ENCODE peak calls at places on chromosomes 13 and 19, in six cellular contexts. Q is body of pancreas, E is heart left ventricle, X is IMR-90, Y is uterus, M is spleen. W is an unnamed sample.

GRCh38 chr13:26183416-26183815 is 38.7 kb downstream of the RNF6 start:
- DNase-seq in Q (no peak), E (no peak), X (no peak), Y (no peak), M (no peak), W (no peak)

GRCh38 chr13:24618219-24618955 is 61.8 kb upstream of the ATP12A start:
- DNase-seq in Q (peak; percentile 9), M (peak; percentile 83), Y (no peak), E (no peak), X (no peak), W (no peak)

GRCh38 chr13:73421310-73421912 is 362.6 kb downstream of the KLF5 start:
- DNase-seq in Q (peak; percentile 71), X (peak; percentile 68), E (no peak), Y (no peak), M (no peak), W (no peak)

GRCh38 chr13:29605860-29606526 is 10.5 kb upstream of the SLC7A1 start:
- DNase-seq in X (no peak), E (peak; percentile 56), Q (no peak), M (no peak), Y (no peak), W (no peak)

GRCh38 chr19:50567052-50567841 is 988 bp downstream of the LRRC4B start:
- DNase-seq in X (no peak), Y (no peak), Q (no peak), M (no peak), E (no peak), W (no peak)

GRCh38 chr13:20136781-20137703 is 23.8 kb downstream of the GJA3 start:
- DNase-seq in X (no peak), M (no peak), E (no peak), Q (peak; percentile 67), Y (no peak), W (no peak)

GRCh38 chr13:95707442-95708389 is 30.8 kb downstream of the DNAJC3 start:
- DNase-seq in E (no peak), M (no peak), X (no peak), Q (peak; percentile 13), Y (no peak), W (no peak)

GRCh38 chr19:43765109-43765876 is 10.5 kb upstream of the SMG9 start:
- DNase-seq in Y (peak; percentile 39), E (no peak), Q (peak; percentile 58), M (peak; percentile 83), X (peak; percentile 97), W (peak; percentile 90)

GRCh38 chr19:48683349-48683748 is 10.5 kb upstream of the NTN5 start:
- DNase-seq in Q (peak; percentile 25), M (no peak), E (peak; percentile 42), X (peak; percentile 19), Y (peak; percentile 46), W (no peak)

GRCh38 chr13:36431204-36432105 is 840 bp upstream of the CCNA1 start:
- DNase-seq in M (peak; percentile 83), X (no peak), Y (peak; percentile 17), Q (no peak), E (no peak), W (no peak)

GRCh38 chr19:43425567-43426392 is 11.1 kb downstream of the TEX101 start:
- DNase-seq in Q (peak; percentile 66), E (no peak), M (no peak), X (peak; percentile 18), Y (no peak), W (no peak)

GRCh38 chr13:56561327-56561726 is 579.4 kb upstream of the PRR20A start:
- DNase-seq in Q (no peak), Y (no peak), M (no peak), E (no peak), X (no peak), W (no peak)

GRCh38 chr13:59946924-59947323 is 216.8 kb downstream of the DIAPH3 start:
- DNase-seq in X (peak; percentile 3), E (no peak), Q (no peak), Y (no peak), M (no peak), W (no peak)

GRCh38 chr19:57279418-57280164 is 694 bp upstream of the ZNF460 start:
- DNase-seq in Q (peak; percentile 95), E (peak; percentile 92), Y (peak; percentile 89), M (peak; percentile 96), X (peak; percentile 97), W (peak; percentile 96)
- TF ChIP-seq POLR2A in Q (peak; percentile 93), E (no peak), Y (no peak), M (peak; percentile 62), X (peak; percentile 96), W (peak; percentile 81)

GRCh38 chr19:47267350-47267759 is 7.3 kb upstream of the INAFM1 start:
- DNase-seq in E (no peak), Y (no peak), Q (peak; percentile 72), M (no peak), X (no peak), W (no peak)
- TF ChIP-seq POLR2A in E (no peak), Y (no peak), Q (peak; percentile 8), M (no peak), X (no peak), W (no peak)

GRCh38 chr13:110705826-110706569 is at the start of gene CARS2:
- DNase-seq in E (peak; percentile 95), Y (peak; percentile 96), X (peak; percentile 91), M (peak; percentile 99), Q (peak; percentile 98), W (peak; percentile 99)
- TF ChIP-seq POLR2A in E (no peak), Y (peak; percentile 80), X (peak; percentile 71), M (no peak), Q (peak; percentile 78), W (peak; percentile 73)

DNA sequence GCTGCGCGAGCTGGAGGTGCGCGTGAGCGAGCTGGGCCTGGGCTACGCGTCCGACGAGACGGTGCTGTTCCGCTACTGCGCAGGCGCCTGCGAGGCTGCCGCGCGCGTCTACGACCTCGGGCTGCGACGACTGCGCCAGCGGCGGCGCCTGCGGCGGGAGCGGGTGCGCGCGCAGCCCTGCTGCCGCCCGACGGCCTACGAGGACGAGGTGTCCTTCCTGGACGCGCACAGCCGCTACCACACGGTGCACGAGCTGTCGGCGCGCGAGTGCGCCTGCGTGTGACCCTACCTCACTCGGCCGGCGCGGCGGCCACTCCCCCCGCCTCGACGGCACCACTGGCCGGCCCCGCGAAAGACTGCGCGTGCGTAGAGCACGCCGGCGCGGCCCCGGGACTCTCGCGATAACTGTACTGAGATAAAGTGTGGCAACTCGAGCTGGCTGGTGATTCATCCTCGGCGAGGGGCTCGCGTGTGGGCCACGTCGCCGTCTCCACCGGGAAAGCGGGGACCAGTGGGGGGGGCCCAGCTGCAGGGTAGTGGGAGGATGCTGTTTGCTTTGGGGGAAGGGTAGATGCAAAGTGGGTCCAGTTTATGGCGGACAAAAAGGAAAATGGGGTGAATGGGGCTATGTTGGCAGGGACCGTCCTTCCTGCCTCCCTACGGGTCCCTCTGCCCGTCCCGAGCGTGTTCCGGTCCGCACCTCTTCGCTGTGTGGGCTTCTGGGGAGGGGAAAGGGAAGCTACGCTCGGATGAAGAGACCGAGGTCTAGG is 11.4 kb downstream of the FUT6 start:
- DNase-seq in Y (peak; percentile 64), E (peak; percentile 86), M (peak; percentile 95), X (peak; percentile 85), Q (peak; percentile 91), W (peak; percentile 68)
- TF ChIP-seq POLR2A in Y (peak; percentile 89), E (no peak), M (no peak), X (peak; percentile 90), Q (peak; percentile 84), W (peak; percentile 61)

DNA sequence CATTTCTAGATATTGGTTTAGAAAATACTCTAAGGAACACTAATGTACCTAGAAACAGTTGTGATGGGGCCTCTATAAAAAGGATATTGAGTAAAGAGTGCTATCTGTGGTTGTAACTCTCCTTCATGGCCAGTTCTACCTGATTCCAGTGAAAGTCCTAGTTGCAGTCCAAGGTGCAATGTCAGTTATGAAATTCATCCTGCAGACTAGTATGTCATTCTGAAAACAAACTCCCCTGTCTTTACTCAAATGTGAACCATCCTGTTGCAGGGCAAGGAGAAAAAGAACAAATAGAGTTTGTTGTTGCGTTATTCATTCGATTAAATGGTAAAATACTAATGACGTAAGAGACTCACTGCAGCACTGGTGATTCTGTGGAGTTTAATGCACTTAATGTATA is 18.3 kb upstream of the N4BP2L1 start:
- DNase-seq in X (no peak), Y (no peak), Q (no peak), M (no peak), E (no peak), W (no peak)
- TF ChIP-seq POLR2A in X (no peak), Y (no peak), Q (no peak), M (no peak), E (no peak), W (no peak)